ENCODE peak calls at places on chromosomes 12 and 14, in seven cellular contexts. One of them, this sample, is unnamed.

GRCh38 chr12:63822352-63822751 is 22.1 kb upstream of the SRGAP1 start:
- ATAC-seq in T-cell: no peak
- ATAC-seq in activated naive CD4-positive, alpha-beta T cell treated with anti-CD3 and anti-CD28 coated beads, Interleukin-2, amount 50 U/mL, for 72 hours: no peak
- ATAC-seq in T-helper 17 cell: no peak
- ATAC-seq in natural killer cell: no peak
- ATAC-seq in right lobe of liver: no peak
- ATAC-seq in psoas muscle: no peak
- ATAC-seq in this sample: no peak

GRCh38 chr12:50198829-50199228 is 31.7 kb upstream of the CERS5 start:
- ATAC-seq in T-cell: no peak
- ATAC-seq in activated naive CD4-positive, alpha-beta T cell treated with anti-CD3 and anti-CD28 coated beads, Interleukin-2, amount 50 U/mL, for 72 hours: no peak
- ATAC-seq in T-helper 17 cell: no peak
- ATAC-seq in natural killer cell: no peak
- ATAC-seq in right lobe of liver: no peak
- ATAC-seq in psoas muscle: no peak
- ATAC-seq in this sample: no peak

GRCh38 chr12:70430400-70430799 is 64.3 kb downstream of the KCNMB4 start:
- ATAC-seq in T-cell: no peak
- ATAC-seq in activated naive CD4-positive, alpha-beta T cell treated with anti-CD3 and anti-CD28 coated beads, Interleukin-2, amount 50 U/mL, for 72 hours: no peak
- ATAC-seq in T-helper 17 cell: no peak
- ATAC-seq in natural killer cell: no peak
- ATAC-seq in right lobe of liver: no peak
- ATAC-seq in psoas muscle: no peak
- ATAC-seq in this sample: no peak

GRCh38 chr12:4145990-4146859 is 127.3 kb upstream of the CCND2 start:
- ATAC-seq in T-cell: no peak
- ATAC-seq in activated naive CD4-positive, alpha-beta T cell treated with anti-CD3 and anti-CD28 coated beads, Interleukin-2, amount 50 U/mL, for 72 hours: peak; percentile 77
- ATAC-seq in T-helper 17 cell: peak; percentile 28
- ATAC-seq in natural killer cell: no peak
- ATAC-seq in right lobe of liver: no peak
- ATAC-seq in psoas muscle: no peak
- ATAC-seq in this sample: peak; percentile 66

GRCh38 chr14:89041245-89041585 is 216.8 kb downstream of the TTC8 start:
- ATAC-seq in T-cell: no peak
- ATAC-seq in activated naive CD4-positive, alpha-beta T cell treated with anti-CD3 and anti-CD28 coated beads, Interleukin-2, amount 50 U/mL, for 72 hours: no peak
- ATAC-seq in T-helper 17 cell: no peak
- ATAC-seq in natural killer cell: no peak
- ATAC-seq in right lobe of liver: peak; percentile 76
- ATAC-seq in psoas muscle: no peak
- ATAC-seq in this sample: no peak

GRCh38 chr12:20578142-20578541 is 117.0 kb upstream of the SLCO1C1 start:
- ATAC-seq in T-cell: no peak
- ATAC-seq in activated naive CD4-positive, alpha-beta T cell treated with anti-CD3 and anti-CD28 coated beads, Interleukin-2, amount 50 U/mL, for 72 hours: no peak
- ATAC-seq in T-helper 17 cell: no peak
- ATAC-seq in natural killer cell: no peak
- ATAC-seq in right lobe of liver: no peak
- ATAC-seq in psoas muscle: no peak
- ATAC-seq in this sample: no peak

GRCh38 chr12:125340791-125341190 is 275.6 kb downstream of the AACS start:
- ATAC-seq in T-cell: no peak
- ATAC-seq in activated naive CD4-positive, alpha-beta T cell treated with anti-CD3 and anti-CD28 coated beads, Interleukin-2, amount 50 U/mL, for 72 hours: no peak
- ATAC-seq in T-helper 17 cell: no peak
- ATAC-seq in natural killer cell: peak; percentile 3
- ATAC-seq in right lobe of liver: peak; percentile 87
- ATAC-seq in psoas muscle: no peak
- ATAC-seq in this sample: no peak

GRCh38 chr12:50745861-50746260 is 18.0 kb upstream of the ATF1 start:
- ATAC-seq in T-cell: no peak
- ATAC-seq in activated naive CD4-positive, alpha-beta T cell treated with anti-CD3 and anti-CD28 coated beads, Interleukin-2, amount 50 U/mL, for 72 hours: no peak
- ATAC-seq in T-helper 17 cell: no peak
- ATAC-seq in natural killer cell: no peak
- ATAC-seq in right lobe of liver: peak; percentile 37
- ATAC-seq in psoas muscle: no peak
- ATAC-seq in this sample: no peak

GRCh38 chr12:84996759-84997158 is 39.3 kb downstream of the TSPAN19 start:
- ATAC-seq in T-cell: no peak
- ATAC-seq in activated naive CD4-positive, alpha-beta T cell treated with anti-CD3 and anti-CD28 coated beads, Interleukin-2, amount 50 U/mL, for 72 hours: no peak
- ATAC-seq in T-helper 17 cell: no peak
- ATAC-seq in natural killer cell: no peak
- ATAC-seq in right lobe of liver: no peak
- ATAC-seq in psoas muscle: no peak
- ATAC-seq in this sample: no peak

GRCh38 chr14:34018564-34019244 is 67.8 kb upstream of the EGLN3 start:
- ATAC-seq in T-cell: peak; percentile 68
- ATAC-seq in activated naive CD4-positive, alpha-beta T cell treated with anti-CD3 and anti-CD28 coated beads, Interleukin-2, amount 50 U/mL, for 72 hours: peak; percentile 80
- ATAC-seq in T-helper 17 cell: peak; percentile 77
- ATAC-seq in natural killer cell: no peak
- ATAC-seq in right lobe of liver: no peak
- ATAC-seq in psoas muscle: no peak
- ATAC-seq in this sample: peak; percentile 50

GRCh38 chr12:49540229-49541139 is 1.7 kb downstream of the KCNH3 start:
- ATAC-seq in T-cell: no peak
- ATAC-seq in activated naive CD4-positive, alpha-beta T cell treated with anti-CD3 and anti-CD28 coated beads, Interleukin-2, amount 50 U/mL, for 72 hours: no peak
- ATAC-seq in T-helper 17 cell: no peak
- ATAC-seq in natural killer cell: no peak
- ATAC-seq in right lobe of liver: no peak
- ATAC-seq in psoas muscle: no peak
- ATAC-seq in this sample: no peak

GRCh38 chr12:10182662-10183061 is 3.8 kb downstream of the TMEM52B start:
- ATAC-seq in T-cell: no peak
- ATAC-seq in activated naive CD4-positive, alpha-beta T cell treated with anti-CD3 and anti-CD28 coated beads, Interleukin-2, amount 50 U/mL, for 72 hours: peak; percentile 60
- ATAC-seq in T-helper 17 cell: peak; percentile 44
- ATAC-seq in natural killer cell: peak; percentile 44
- ATAC-seq in right lobe of liver: no peak
- ATAC-seq in psoas muscle: no peak
- ATAC-seq in this sample: no peak

GRCh38 chr14:39015360-39015961 is 87.6 kb downstream of the SEC23A start:
- ATAC-seq in T-cell: no peak
- ATAC-seq in activated naive CD4-positive, alpha-beta T cell treated with anti-CD3 and anti-CD28 coated beads, Interleukin-2, amount 50 U/mL, for 72 hours: no peak
- ATAC-seq in T-helper 17 cell: peak; percentile 50
- ATAC-seq in natural killer cell: no peak
- ATAC-seq in right lobe of liver: peak; percentile 89
- ATAC-seq in psoas muscle: no peak
- ATAC-seq in this sample: no peak

GRCh38 chr12:122067966-122068365 is 10.6 kb upstream of the MLXIP start:
- ATAC-seq in T-cell: peak; percentile 72
- ATAC-seq in activated naive CD4-positive, alpha-beta T cell treated with anti-CD3 and anti-CD28 coated beads, Interleukin-2, amount 50 U/mL, for 72 hours: peak; percentile 58
- ATAC-seq in T-helper 17 cell: peak; percentile 54
- ATAC-seq in natural killer cell: peak; percentile 76
- ATAC-seq in right lobe of liver: peak; percentile 45
- ATAC-seq in psoas muscle: no peak
- ATAC-seq in this sample: peak; percentile 99

GRCh38 chr12:622420-622819 is 40.8 kb downstream of the NINJ2 start:
- ATAC-seq in T-cell: peak; percentile 39
- ATAC-seq in activated naive CD4-positive, alpha-beta T cell treated with anti-CD3 and anti-CD28 coated beads, Interleukin-2, amount 50 U/mL, for 72 hours: peak; percentile 85
- ATAC-seq in T-helper 17 cell: peak; percentile 74
- ATAC-seq in natural killer cell: no peak
- ATAC-seq in right lobe of liver: peak; percentile 46
- ATAC-seq in psoas muscle: no peak
- ATAC-seq in this sample: no peak

GRCh38 chr12:106171117-106171750 is 32.5 kb upstream of the NUAK1 start:
- ATAC-seq in T-cell: no peak
- ATAC-seq in activated naive CD4-positive, alpha-beta T cell treated with anti-CD3 and anti-CD28 coated beads, Interleukin-2, amount 50 U/mL, for 72 hours: peak; percentile 16
- ATAC-seq in T-helper 17 cell: no peak
- ATAC-seq in natural killer cell: no peak
- ATAC-seq in right lobe of liver: no peak
- ATAC-seq in psoas muscle: no peak
- ATAC-seq in this sample: no peak

GRCh38 chr14:69670093-69670492 is 58.7 kb downstream of the SUSD6 start:
- ATAC-seq in T-cell: no peak
- ATAC-seq in activated naive CD4-positive, alpha-beta T cell treated with anti-CD3 and anti-CD28 coated beads, Interleukin-2, amount 50 U/mL, for 72 hours: no peak
- ATAC-seq in T-helper 17 cell: no peak
- ATAC-seq in natural killer cell: no peak
- ATAC-seq in right lobe of liver: no peak
- ATAC-seq in psoas muscle: peak; percentile 26
- ATAC-seq in this sample: no peak

GRCh38 chr12:176321-177181 is 37.4 kb downstream of the SLC6A12 start:
- ATAC-seq in T-cell: no peak
- ATAC-seq in activated naive CD4-positive, alpha-beta T cell treated with anti-CD3 and anti-CD28 coated beads, Interleukin-2, amount 50 U/mL, for 72 hours: no peak
- ATAC-seq in T-helper 17 cell: no peak
- ATAC-seq in natural killer cell: no peak
- ATAC-seq in right lobe of liver: peak; percentile 90
- ATAC-seq in psoas muscle: peak; percentile 28
- ATAC-seq in this sample: no peak

GRCh38 chr12:110726018-110726417 is 16.7 kb downstream of the PPP1CC start:
- ATAC-seq in T-cell: no peak
- ATAC-seq in activated naive CD4-positive, alpha-beta T cell treated with anti-CD3 and anti-CD28 coated beads, Interleukin-2, amount 50 U/mL, for 72 hours: no peak
- ATAC-seq in T-helper 17 cell: no peak
- ATAC-seq in natural killer cell: no peak
- ATAC-seq in right lobe of liver: no peak
- ATAC-seq in psoas muscle: no peak
- ATAC-seq in this sample: no peak

GRCh38 chr14:102516531-102517411 is 7.2 kb upstream of the ANKRD9 start:
- ATAC-seq in T-cell: peak; percentile 87
- ATAC-seq in activated naive CD4-positive, alpha-beta T cell treated with anti-CD3 and anti-CD28 coated beads, Interleukin-2, amount 50 U/mL, for 72 hours: peak; percentile 95
- ATAC-seq in T-helper 17 cell: peak; percentile 89
- ATAC-seq in natural killer cell: peak; percentile 84
- ATAC-seq in right lobe of liver: peak; percentile 94
- ATAC-seq in psoas muscle: peak; percentile 89
- ATAC-seq in this sample: peak; percentile 86

GRCh38 chr14:41817626-41818025 is 210.9 kb downstream of the LRFN5 start:
- ATAC-seq in T-cell: no peak
- ATAC-seq in activated naive CD4-positive, alpha-beta T cell treated with anti-CD3 and anti-CD28 coated beads, Interleukin-2, amount 50 U/mL, for 72 hours: no peak
- ATAC-seq in T-helper 17 cell: no peak
- ATAC-seq in natural killer cell: no peak
- ATAC-seq in right lobe of liver: no peak
- ATAC-seq in psoas muscle: no peak
- ATAC-seq in this sample: no peak

GRCh38 chr14:72947366-72948160 is 21.3 kb downstream of the DCAF4 start:
- ATAC-seq in T-cell: no peak
- ATAC-seq in activated naive CD4-positive, alpha-beta T cell treated with anti-CD3 and anti-CD28 coated beads, Interleukin-2, amount 50 U/mL, for 72 hours: peak; percentile 76
- ATAC-seq in T-helper 17 cell: no peak
- ATAC-seq in natural killer cell: no peak
- ATAC-seq in right lobe of liver: no peak
- ATAC-seq in psoas muscle: no peak
- ATAC-seq in this sample: no peak

GRCh38 chr12:30622509-30622908 is 73.2 kb downstream of the IPO8 start:
- ATAC-seq in T-cell: no peak
- ATAC-seq in activated naive CD4-positive, alpha-beta T cell treated with anti-CD3 and anti-CD28 coated beads, Interleukin-2, amount 50 U/mL, for 72 hours: peak; percentile 89
- ATAC-seq in T-helper 17 cell: no peak
- ATAC-seq in natural killer cell: no peak
- ATAC-seq in right lobe of liver: no peak
- ATAC-seq in psoas muscle: peak; percentile 72
- ATAC-seq in this sample: no peak

This sample was measured in stimulated activated memory B cell treated with anti-CD40 and anti-IgM and Interleukin-4, amounts not matched to agents 10 μg/mL and 1 μg/mL and 100 μg/mL, for 72 hours.